ENCODE peak calls at places on chromosomes 2 and 18, in five cellular contexts. O is A549, L is IMR-90, J is endothelial cell of umbilical vein, C is GM23248. U is an unnamed sample.
A peak's percentile ranks its signal among the peaks of the same experiment; 100 is the strongest.

GRCh38 chr18:6221602-6222014 is 193.1 kb downstream of the L3MBTL4 start:
- DNase-seq in O (no peak), L (no peak), J (no peak), C (no peak), U (no peak)

GRCh38 chr2:47513981-47514520 is 111.1 kb downstream of the MSH2 start:
- DNase-seq in O (no peak), L (no peak), J (no peak), C (no peak), U (no peak)

GRCh38 chr18:78739843-78740677 is 239.6 kb upstream of the SALL3 start:
- DNase-seq in O (no peak), L (no peak), J (no peak), C (no peak), U (no peak)

GRCh38 chr2:138727956-138728355 is 52.2 kb downstream of the NXPH2 start:
- DNase-seq in O (no peak), L (no peak), J (no peak), C (no peak), U (peak; percentile 9)

GRCh38 chr2:15230599-15231192 is 330.4 kb downstream of the NBAS start:
- DNase-seq in O (no peak), L (no peak), J (no peak), C (no peak), U (no peak)

GRCh38 chr2:178993788-178994187 is 56.1 kb downstream of the CCDC141 start:
- DNase-seq in O (no peak), L (no peak), J (no peak), C (no peak), U (no peak)

GRCh38 chr2:159744363-159744762 is 32.1 kb downstream of the MARCHF7 start:
- DNase-seq in O (no peak), L (peak; percentile 56), J (peak; percentile 79), C (no peak), U (no peak)

GRCh38 chr18:59040770-59041148 is 98.9 kb upstream of the SEC11C start:
- DNase-seq in O (no peak), L (no peak), J (no peak), C (no peak), U (no peak)

GRCh38 chr2:161681043-161681442 is 56.8 kb downstream of the SLC4A10 start:
- DNase-seq in O (no peak), L (no peak), J (peak; percentile 35), C (peak; percentile 89), U (peak; percentile 86)

GRCh38 chr2:47784349-47784851 is 1.5 kb downstream of the MSH6 start:
- DNase-seq in O (no peak), L (peak; percentile 34), J (peak; percentile 42), C (no peak), U (no peak)

GRCh38 chr2:118618279-118618678 is 229.2 kb downstream of the EN1 start:
- DNase-seq in O (no peak), L (no peak), J (no peak), C (no peak), U (no peak)

GRCh38 chr2:21748501-21748900 is 624.7 kb downstream of the TDRD15 start:
- DNase-seq in O (no peak), L (peak; percentile 44), J (no peak), C (no peak), U (no peak)

GRCh38 chr2:231199219-231199618 is 788 bp downstream of the ARMC9 start:
- DNase-seq in O (no peak), L (peak; percentile 52), J (no peak), C (peak; percentile 84), U (peak; percentile 49)

GRCh38 chr2:3289971-3290370 is 87.6 kb downstream of the EIPR1 start:
- DNase-seq in O (no peak), L (no peak), J (no peak), C (no peak), U (no peak)

GRCh38 chr18:41391616-41392610 is 563.1 kb upstream of the PIK3C3 start:
- DNase-seq in O (peak; percentile 1), L (peak; percentile 70), J (peak; percentile 54), C (peak; percentile 80), U (peak; percentile 54)

GRCh38 chr2:127640082-127641072 is 5.6 kb upstream of the GPR17 start:
- DNase-seq in O (no peak), L (no peak), J (no peak), C (peak; percentile 31), U (no peak)

GRCh38 chr2:30466216-30466615 is 19.2 kb downstream of the LCLAT1 start:
- DNase-seq in O (no peak), L (no peak), J (no peak), C (no peak), U (no peak)

GRCh38 chr18:4636957-4637356 is 181.8 kb upstream of the DLGAP1 start:
- DNase-seq in O (no peak), L (no peak), J (no peak), C (no peak), U (peak; percentile 2)

GRCh38 chr2:73232471-73233153 is 427 bp downstream of the PRADC1 start:
- DNase-seq in O (peak; percentile 39), L (no peak), J (peak; percentile 18), C (peak; percentile 32), U (peak; percentile 13)

GRCh38 chr2:238913931-238914647 is 66.2 kb downstream of the TWIST2 start:
- DNase-seq in O (no peak), L (no peak), J (no peak), C (peak; percentile 73), U (no peak)

DNA sequence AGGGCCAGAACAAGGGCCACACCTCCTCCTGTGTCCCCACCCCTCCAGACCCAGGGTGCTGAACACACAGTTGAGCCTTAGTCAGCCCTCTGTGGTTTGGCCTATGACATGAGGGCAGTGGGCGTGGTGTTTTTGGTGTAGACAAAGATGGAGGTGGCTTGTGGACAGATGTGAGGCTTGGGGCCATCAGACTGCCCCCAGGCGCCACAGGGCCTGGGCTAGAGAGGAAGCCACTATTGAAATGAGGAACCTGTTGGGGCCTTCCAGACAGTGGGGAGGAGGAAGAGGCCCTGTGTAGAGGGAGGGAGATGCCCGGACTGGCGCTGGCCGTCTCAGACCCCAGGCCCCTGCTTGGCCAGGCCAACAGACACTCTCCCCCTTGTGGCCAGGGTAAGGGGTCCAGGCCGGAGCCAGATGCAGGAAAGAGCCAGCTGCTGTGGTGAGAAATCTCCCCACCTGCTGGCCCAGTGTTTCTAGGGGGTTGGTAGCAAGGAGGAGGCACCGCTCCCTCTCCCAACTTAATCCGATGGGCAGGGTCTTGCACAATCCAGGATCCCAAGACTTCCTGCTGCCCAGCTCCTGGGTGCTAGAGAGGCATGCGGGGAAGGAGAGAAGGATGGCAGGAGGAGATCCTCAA is 53.8 kb downstream of the SMAD7 start:
- DNase-seq in O (no peak), L (peak; percentile 17), J (peak; percentile 18), C (peak; percentile 63), U (peak; percentile 24)
- H3K4me2 ChIP-seq in O (peak overlapping the region; percentile 28), L (no peak overlapping the region), J (no peak overlapping the region), C (no peak overlapping the region), U (no peak overlapping the region)

GRCh38 chr2:240454031-240454901 is 18.8 kb downstream of the GPC1 start:
- DNase-seq in O (no peak), L (no peak), J (no peak), C (no peak), U (no peak)

GRCh38 chr2:240453461-240454030 is 18.1 kb downstream of the GPC1 start:
- DNase-seq in O (no peak), L (no peak), J (no peak), C (no peak), U (no peak)

GRCh38 chr2:240455719-240456606 is 20.5 kb downstream of the GPC1 start:
- DNase-seq in O (no peak), L (no peak), J (no peak), C (no peak), U (no peak)

GRCh38 chr2:240456607-240457222 is 21.3 kb downstream of the GPC1 start:
- DNase-seq in O (no peak), L (no peak), J (no peak), C (no peak), U (no peak)

GRCh38 chr2:240455227-240455718 is 19.8 kb downstream of the GPC1 start:
- DNase-seq in O (no peak), L (no peak), J (no peak), C (no peak), U (no peak)
- H3K4me2 ChIP-seq in O (no peak overlapping the region), L (no peak overlapping the region), J (no peak overlapping the region), C (no peak overlapping the region), U (no peak overlapping the region)

DNA sequence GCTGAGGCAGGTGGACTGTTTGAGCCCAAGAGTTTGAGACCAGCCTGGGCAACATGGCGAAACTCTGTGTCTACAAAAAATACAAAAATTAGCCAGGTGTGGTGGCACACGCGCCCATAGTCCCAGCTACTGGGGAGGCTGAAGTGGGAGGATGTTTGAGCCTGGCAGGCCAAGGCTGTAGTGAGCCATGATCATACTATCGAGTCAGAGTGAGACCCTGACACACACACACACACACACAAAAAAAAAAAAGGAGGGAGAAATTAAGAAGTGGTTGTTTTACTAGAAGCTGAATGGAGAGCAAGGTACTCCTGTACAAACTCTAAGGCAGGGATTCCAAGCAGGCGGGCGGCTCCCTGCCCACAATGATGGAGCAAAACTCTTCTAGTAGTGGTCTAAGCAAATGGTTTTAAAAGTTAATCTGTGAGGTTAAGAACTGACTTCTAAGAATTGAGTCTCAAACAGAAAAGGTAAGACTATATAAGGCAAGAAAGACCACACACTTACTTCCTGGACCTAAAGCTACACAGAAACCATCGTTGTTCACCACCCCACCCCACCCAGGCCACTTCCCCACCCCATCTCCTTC is 2.6 kb downstream of the ANKRD44 start:
- DNase-seq in O (no peak), L (no peak), J (no peak), C (no peak), U (no peak)
- H3K4me2 ChIP-seq in O (no peak overlapping the region), L (no peak overlapping the region), J (no peak overlapping the region), C (no peak overlapping the region), U (no peak overlapping the region)

GRCh38 chr2:110780461-110780860 is 48.1 kb downstream of the ACOXL start:
- DNase-seq in O (no peak), L (no peak), J (no peak), C (no peak), U (no peak)
- H3K4me2 ChIP-seq in O (no peak overlapping the region), L (no peak overlapping the region), J (no peak overlapping the region), C (no peak overlapping the region), U (no peak overlapping the region)

GRCh38 chr2:99467390-99467789 is 22.4 kb downstream of the REV1 start:
- DNase-seq in O (no peak), L (no peak), J (no peak), C (no peak), U (no peak)
- H3K4me2 ChIP-seq in O (no peak overlapping the region), L (no peak overlapping the region), J (no peak overlapping the region), C (no peak overlapping the region), U (no peak overlapping the region)